ENCODE peak calls at places on chromosomes 12 and 14, in five cellular contexts. E is choroid plexus epithelial cell, Q is H7, V is EL, H is NCI-H69. B is an unnamed sample.

GRCh38 chr14:76516884-76517283 is 140.9 kb downstream of the ESRRB start:
- DNase-seq in V (no peak), Q (no peak), E (no peak), H (peak; percentile 89), B (no peak)

GRCh38 chr12:90618606-90619005 is 336.4 kb downstream of the CCER1 start:
- DNase-seq in E (peak; percentile 7), Q (no peak), V (no peak), H (no peak), B (no peak)

GRCh38 chr14:101709962-101710891 is 51.3 kb upstream of the PPP2R5C start:
- DNase-seq in V (no peak), E (no peak), Q (no peak), H (peak; percentile 53), B (no peak)

GRCh38 chr12:72570601-72571000 is 298.4 kb downstream of the TRHDE start:
- DNase-seq in Q (peak; percentile 28), E (no peak), H (peak; percentile 17), V (no peak), B (peak; percentile 4)

GRCh38 chr14:72810201-72810600 is 83.7 kb downstream of the DPF3 start:
- DNase-seq in H (no peak), Q (no peak), V (no peak), E (no peak), B (no peak)

GRCh38 chr14:50396636-50397460 is at the start of gene CDKL1:
- DNase-seq in E (peak; percentile 68), V (peak; percentile 81), Q (peak; percentile 88), H (peak; percentile 91), B (peak; percentile 88)

GRCh38 chr12:57183939-57184725 is 32.5 kb upstream of the NXPH4 start:
- DNase-seq in Q (no peak), E (no peak), H (no peak), V (no peak), B (no peak)

GRCh38 chr12:128982134-128982533 is 128.9 kb downstream of the GLT1D1 start:
- DNase-seq in H (no peak), V (no peak), Q (peak; percentile 62), E (no peak), B (no peak)

GRCh38 chr12:94173660-94174265 is 25.4 kb downstream of the PLXNC1 start:
- DNase-seq in Q (no peak), V (no peak), H (no peak), E (peak; percentile 60), B (no peak)

GRCh38 chr14:60151715-60152114 is 13.5 kb downstream of the DHRS7 start:
- DNase-seq in Q (no peak), H (peak; percentile 92), E (peak; percentile 96), V (peak; percentile 94), B (peak; percentile 76)

GRCh38 chr14:31939934-31940333 is 137.2 kb upstream of the ARHGAP5 start:
- DNase-seq in E (no peak), Q (no peak), V (no peak), H (peak; percentile 79), B (no peak)

GRCh38 chr12:48978291-48978740 is at the start of gene WNT1:
- DNase-seq in E (no peak), V (no peak), H (peak; percentile 72), Q (no peak), B (peak; percentile 68)

GRCh38 chr14:93971635-93972027 is 4.7 kb downstream of the ASB2 start:
- DNase-seq in E (no peak), H (no peak), Q (no peak), V (no peak), B (no peak)

GRCh38 chr12:3204143-3204542 is 127.0 kb downstream of the TSPAN9 start:
- DNase-seq in H (peak; percentile 99), E (no peak), V (no peak), Q (peak; percentile 76), B (no peak)

GRCh38 chr12:84077692-84078091 is 834.9 kb downstream of the SLC6A15 start:
- DNase-seq in E (no peak), H (peak; percentile 91), Q (no peak), V (no peak), B (peak; percentile 47)

GRCh38 chr12:64634508-64635092 is 24.3 kb downstream of the RASSF3 start:
- DNase-seq in H (no peak), Q (no peak), V (no peak), E (no peak), B (no peak)

GRCh38 chr12:22474970-22475720 is 69.2 kb downstream of the C2CD5 start:
- DNase-seq in E (peak; percentile 94), V (no peak), H (no peak), Q (no peak), B (no peak)

GRCh38 chr12:124490584-124491305 is 76.7 kb downstream of the NCOR2 start:
- DNase-seq in Q (peak; percentile 62), H (no peak), V (no peak), E (no peak), B (peak; percentile 88)

GRCh38 chr12:125143491-125143890 is 78.3 kb downstream of the AACS start:
- DNase-seq in E (peak; percentile 26), H (no peak), V (peak; percentile 30), Q (no peak), B (peak; percentile 49)

GRCh38 chr12:67415473-67415872 is 146.3 kb downstream of the CAND1 start:
- DNase-seq in H (peak; percentile 75), E (peak; percentile 79), V (peak; percentile 38), Q (peak; percentile 12), B (peak; percentile 17)

GRCh38 chr14:52551696-52552062 is 626 bp downstream of the TXNDC16 start:
- DNase-seq in Q (no peak), E (peak; percentile 67), V (peak; percentile 43), H (peak; percentile 78), B (peak; percentile 38)

GRCh38 chr12:53229454-53229853 is 2.6 kb downstream of the RARG start:
- DNase-seq in H (no peak), V (no peak), Q (peak; percentile 24), E (no peak), B (no peak)

GRCh38 chr12:116456683-116457082 is 102.5 kb upstream of the MAP1LC3B2 start:
- DNase-seq in Q (no peak), H (no peak), E (no peak), V (peak; percentile 18), B (no peak)

GRCh38 chr12:113082486-113083148 is 26.1 kb downstream of the DTX1 start:
- DNase-seq in V (no peak), Q (no peak), E (no peak), H (no peak), B (no peak)

GRCh38 chr12:108576660-108577234 is 14.4 kb downstream of the ISCU start:
- DNase-seq in V (no peak), Q (no peak), H (no peak), E (peak; percentile 36), B (no peak)

GRCh38 chr12:12774791-12775190 is 10.7 kb upstream of the APOLD1 start:
- DNase-seq in E (no peak), Q (no peak), V (no peak), H (no peak), B (no peak)

GRCh38 chr12:115998119-115998633 is 279.3 kb downstream of the MED13L start:
- DNase-seq in V (peak; percentile 54), H (peak; percentile 60), Q (peak; percentile 51), E (peak; percentile 78), B (peak; percentile 27)

GRCh38 chr12:103326190-103326589 is 169.6 kb downstream of the C12orf42 start:
- DNase-seq in E (no peak), H (peak; percentile 73), Q (peak; percentile 26), V (peak; percentile 13), B (peak; percentile 27)

GRCh38 chr14:76926521-76927251 is 100.5 kb downstream of the LRRC74A start:
- DNase-seq in E (peak; percentile 68), Q (peak; percentile 85), V (no peak), H (peak; percentile 84), B (peak; percentile 73)

GRCh38 chr12:25677180-25677937 is 124.3 kb upstream of the LMNTD1 start:
- DNase-seq in H (no peak), V (peak; percentile 12), E (no peak), Q (no peak), B (no peak)

GRCh38 chr12:21526721-21527345 is 737 bp downstream of the SPX start:
- DNase-seq in Q (peak; percentile 11), V (no peak), H (peak; percentile 67), E (peak; percentile 11), B (no peak)

GRCh38 chr12:93959657-93960056 is 188.7 kb upstream of the PLXNC1 start:
- DNase-seq in V (no peak), E (no peak), Q (no peak), H (no peak), B (no peak)

GRCh38 chr12:108568653-108569154 is 6.3 kb downstream of the ISCU start:
- DNase-seq in H (no peak), V (no peak), E (peak; percentile 25), Q (no peak), B (no peak)

GRCh38 chr12:102394200-102394599 is 86.2 kb downstream of the IGF1 start:
- DNase-seq in E (no peak), Q (no peak), H (peak; percentile 34), V (no peak), B (no peak)

GRCh38 chr12:85979641-85980040 is 105.5 kb downstream of the NTS start:
- DNase-seq in V (no peak), H (no peak), Q (no peak), E (peak; percentile 11), B (no peak)

GRCh38 chr14:67285876-67286452 is 44.7 kb downstream of the PALS1 start:
- DNase-seq in H (peak; percentile 52), V (peak; percentile 43), E (peak; percentile 75), Q (peak; percentile 3), B (peak; percentile 29)

GRCh38 chr12:64603183-64603841 is 7.0 kb upstream of the RASSF3 start:
- DNase-seq in H (peak; percentile 19), V (no peak), E (no peak), Q (no peak), B (no peak)

GRCh38 chr14:94029250-94029649 is 3.1 kb downstream of the OTUB2 start:
- DNase-seq in V (no peak), Q (no peak), H (no peak), E (no peak), B (no peak)

B was measured in SK-N-SH.